ENCODE peak calls at places on chromosomes 11 and 22, in seven cellular contexts. Z is brain microvascular endothelial cell, X is prostate gland, K is fibroblast of lung, U is A549, O is HCT116, Y is aorta. D is an unnamed sample.

GRCh38 chr11:44171518-44171917 is 76.0 kb downstream of the EXT2 start:
- DNase-seq in Z (peak), X (no peak), K (peak), U (no peak), O (no peak), Y (no peak), D (no peak)

GRCh38 chr11:8202428-8203160 is 33.8 kb upstream of the RIC3 start:
- DNase-seq in Z (no peak), X (no peak), K (no peak), U (no peak), O (no peak), Y (no peak), D (no peak)

GRCh38 chr11:20088368-20089260 is 71.7 kb downstream of the DBX1 start:
- DNase-seq in Z (no peak), X (no peak), K (peak), U (no peak), O (no peak), Y (no peak), D (no peak)

GRCh38 chr22:33747576-33748180 is 172.6 kb downstream of the LARGE1 start:
- DNase-seq in Z (no peak), X (no peak), K (no peak), U (no peak), O (no peak), Y (no peak), D (no peak)

GRCh38 chr22:20080445-20080775 is 369 bp downstream of the DGCR8 start:
- DNase-seq in Z (peak), X (peak), K (peak), U (peak), O (no peak), Y (peak), D (no peak)

GRCh38 chr11:117479372-117479771 is 151.7 kb downstream of the CEP164 start:
- DNase-seq in Z (no peak), X (no peak), K (no peak), U (no peak), O (peak), Y (no peak), D (no peak)

GRCh38 chr11:32870676-32871075 is 21.9 kb upstream of the QSER1 start:
- DNase-seq in Z (no peak), X (no peak), K (no peak), U (no peak), O (no peak), Y (no peak), D (no peak)

GRCh38 chr11:15097411-15097810 is 17.3 kb upstream of the INSC start:
- DNase-seq in Z (no peak), X (no peak), K (no peak), U (no peak), O (no peak), Y (no peak), D (no peak)

GRCh38 chr22:41354979-41355378 is 26.8 kb upstream of the TEF start:
- DNase-seq in Z (no peak), X (no peak), K (no peak), U (no peak), O (no peak), Y (no peak), D (no peak)

GRCh38 chr22:25564979-25565677 is 653 bp downstream of the GRK3 start:
- DNase-seq in Z (no peak), X (peak), K (peak), U (peak), O (no peak), Y (peak), D (no peak)

GRCh38 chr11:74950374-74950969 is 1.4 kb downstream of the SPCS2 start:
- DNase-seq in Z (no peak), X (no peak), K (no peak), U (no peak), O (no peak), Y (no peak), D (no peak)

GRCh38 chr11:121964591-121964990 is 151.4 kb downstream of the BLID start:
- DNase-seq in Z (peak), X (no peak), K (peak), U (no peak), O (no peak), Y (no peak), D (peak)

GRCh38 chr11:57514538-57515331 is 767 bp downstream of the SLC43A1 start:
- DNase-seq in Z (peak), X (peak), K (peak), U (peak), O (no peak), Y (peak), D (no peak)

GRCh38 chr11:35144103-35144741 is 5.3 kb downstream of the CD44 start:
- DNase-seq in Z (peak), X (peak), K (peak), U (no peak), O (no peak), Y (peak), D (no peak)

GRCh38 chr11:68367252-68367651 is 54.9 kb downstream of the LRP5 start:
- DNase-seq in Z (no peak), X (no peak), K (no peak), U (no peak), O (no peak), Y (no peak), D (no peak)

GRCh38 chr11:102293873-102294601 is 23.2 kb upstream of the BIRC3 start:
- DNase-seq in Z (peak), X (peak), K (peak), U (no peak), O (peak), Y (no peak), D (no peak)

GRCh38 chr11:61293869-61294716 is 1.0 kb downstream of the VWCE start:
- DNase-seq in Z (peak), X (no peak), K (peak), U (peak), O (no peak), Y (peak), D (no peak)

GRCh38 chr11:47524200-47524874 is 28.6 kb downstream of the CELF1 start:
- DNase-seq in Z (no peak), X (peak), K (no peak), U (no peak), O (no peak), Y (peak), D (no peak)

GRCh38 chr22:37354271-37355069 is 72.2 kb downstream of the CYTH4 start:
- DNase-seq in Z (no peak), X (no peak), K (no peak), U (no peak), O (no peak), Y (no peak), D (no peak)

GRCh38 chr11:121557348-121557747 is 104.6 kb upstream of the SORL1-AS1 start:
- DNase-seq in Z (no peak), X (no peak), K (peak), U (no peak), O (no peak), Y (no peak), D (no peak)

GRCh38 chr11:44464741-44465140 is 100.7 kb upstream of the CD82 start:
- DNase-seq in Z (no peak), X (no peak), K (no peak), U (no peak), O (peak), Y (no peak), D (no peak)

GRCh38 chr11:11379661-11380060 is 26.6 kb upstream of the CSNK2A3 start:
- DNase-seq in Z (no peak), X (no peak), K (no peak), U (no peak), O (no peak), Y (no peak), D (no peak)

GRCh38 chr22:20065896-20066616 is 14.0 kb upstream of the DGCR8 start:
- DNase-seq in Z (no peak), X (no peak), K (no peak), U (no peak), O (no peak), Y (peak), D (no peak)

DNA sequence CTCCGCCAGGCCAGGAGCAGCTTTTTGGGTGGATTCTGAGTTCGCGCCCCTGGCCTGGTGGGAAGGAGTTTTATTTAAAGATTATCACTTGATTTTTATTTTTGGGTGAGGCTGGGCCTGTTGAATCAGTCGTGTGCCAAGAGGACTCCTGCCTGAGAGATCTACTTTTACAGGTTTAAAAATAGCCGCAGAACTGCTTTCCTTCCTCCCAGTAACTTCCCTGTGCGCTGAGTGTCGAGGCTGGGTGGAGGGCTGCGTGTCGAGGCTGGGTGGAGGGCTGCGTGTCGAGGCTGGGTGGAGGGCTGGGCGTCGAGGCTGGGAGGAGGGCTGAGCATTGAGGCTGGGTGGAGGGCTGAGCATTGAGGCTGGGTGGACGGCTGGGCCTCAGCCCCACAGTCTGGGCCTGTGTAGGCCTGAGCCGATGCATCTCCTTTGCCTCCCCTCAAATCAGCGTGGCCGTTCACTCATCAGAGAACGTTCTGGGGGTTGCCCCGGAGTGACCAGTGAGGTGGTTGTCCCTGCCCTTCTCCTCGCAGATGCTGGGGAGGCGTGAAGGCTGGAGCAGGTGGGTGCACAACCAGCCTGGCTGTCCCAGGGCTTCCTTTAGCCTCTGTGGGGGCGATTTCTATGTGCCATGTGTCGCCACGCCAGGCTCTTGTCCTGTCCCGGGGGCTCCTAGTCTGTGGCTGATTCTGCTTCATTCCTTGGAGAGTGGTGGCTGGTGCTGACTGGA is 30.1 kb downstream of the GRAMD4 start:
- DNase-seq in Z (no peak), X (no peak), K (no peak), U (no peak), O (no peak), Y (no peak), D (no peak)
- H3K27ac ChIP-seq in Z (no peak), X (peak), K (peak), U (peak), O (no peak), Y (no peak), D (no peak)

GRCh38 chr11:60193687-60194433 is 11.0 kb upstream of the MS4A6A start:
- DNase-seq in Z (peak), X (no peak), K (peak), U (peak), O (peak), Y (peak), D (peak)

GRCh38 chr11:60195923-60196368 is 13.1 kb upstream of the MS4A6A start:
- DNase-seq in Z (no peak), X (no peak), K (no peak), U (no peak), O (no peak), Y (no peak), D (no peak)

GRCh38 chr11:60197442-60197841 is 14.6 kb upstream of the MS4A6A start:
- DNase-seq in Z (no peak), X (no peak), K (no peak), U (no peak), O (no peak), Y (no peak), D (no peak)

DNA sequence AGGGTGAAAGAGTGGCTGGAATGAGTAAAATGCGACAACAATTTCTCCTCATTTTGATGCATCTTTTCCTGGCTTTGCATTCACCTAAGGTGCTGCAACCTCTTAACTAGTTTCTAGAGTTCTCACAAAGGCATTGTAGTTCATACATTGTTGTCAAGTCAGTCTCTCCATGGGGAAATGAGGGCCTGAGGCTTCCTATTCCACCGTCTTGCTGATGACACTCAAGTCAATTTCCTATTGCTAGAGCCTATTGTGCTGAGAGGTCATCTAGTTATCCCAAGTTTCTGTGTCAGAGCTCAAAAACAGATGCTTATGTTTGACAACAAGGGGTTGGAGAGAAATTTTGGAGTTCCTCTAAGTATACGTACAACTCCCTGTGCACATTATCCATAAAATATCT is 11.6 kb upstream of the MS4A6A start:
- DNase-seq in Z (no peak), X (no peak), K (no peak), U (no peak), O (no peak), Y (no peak), D (no peak)
- H3K27ac ChIP-seq in Z (no peak), X (no peak), K (no peak), U (no peak), O (no peak), Y (no peak), D (peak)

GRCh38 chr11:83192846-83193245 is 666 bp upstream of the ANKRD42 start:
- DNase-seq in Z (no peak), X (no peak), K (no peak), U (no peak), O (no peak), Y (no peak), D (no peak)
- H3K27ac ChIP-seq in Z (peak), X (peak), K (peak), U (peak), O (peak), Y (peak), D (peak)

DNA sequence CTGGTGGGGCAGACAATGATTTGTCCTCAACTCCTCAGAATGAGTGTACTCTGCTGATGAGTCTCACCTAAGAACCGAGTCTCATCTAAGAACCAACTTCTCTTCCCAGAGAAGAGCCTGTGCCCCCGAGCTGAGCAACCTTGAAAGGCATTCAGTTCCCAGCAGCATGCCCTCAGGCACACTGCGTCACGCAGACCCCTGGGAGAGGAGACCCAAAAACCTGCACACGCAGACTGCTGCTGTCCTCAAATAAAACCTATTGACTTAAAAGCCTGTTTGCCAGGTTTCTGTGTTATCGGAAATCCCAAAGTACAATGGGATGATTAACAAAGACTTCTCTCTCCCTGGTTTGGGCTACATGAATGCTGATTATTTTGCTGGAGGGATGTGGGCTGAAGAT is 121.2 kb downstream of the C11orf58 start:
- DNase-seq in Z (no peak), X (no peak), K (no peak), U (no peak), O (no peak), Y (no peak), D (no peak)
- H3K27ac ChIP-seq in Z (no peak), X (no peak), K (no peak), U (no peak), O (no peak), Y (no peak), D (no peak)

DNA sequence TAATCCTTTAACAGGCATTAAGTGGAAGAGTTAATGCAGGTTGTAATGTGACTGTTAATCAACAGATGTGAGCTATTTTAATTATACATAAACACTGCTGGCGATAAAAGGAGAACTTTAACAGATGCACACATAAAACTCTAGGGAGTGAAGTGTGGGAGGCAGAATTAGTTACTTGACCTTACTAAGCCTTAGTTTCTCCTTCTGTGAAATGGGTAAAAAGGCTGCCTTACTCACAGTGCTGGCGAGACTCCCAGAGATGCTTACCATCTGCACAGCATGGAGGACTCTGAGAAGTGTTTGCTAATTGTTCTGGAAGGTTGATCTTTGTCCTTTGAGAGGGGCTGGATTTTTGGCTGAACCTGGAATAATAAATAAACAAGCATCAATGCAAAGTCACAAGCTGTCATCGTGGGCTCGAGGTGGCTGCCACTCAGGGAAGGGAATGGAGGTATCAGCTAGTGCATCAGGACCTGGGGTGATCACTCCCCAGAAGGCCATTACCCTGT is 58.6 kb upstream of the MPEG1 start:
- DNase-seq in Z (no peak), X (no peak), K (no peak), U (no peak), O (no peak), Y (no peak), D (no peak)
- H3K27ac ChIP-seq in Z (no peak), X (no peak), K (no peak), U (no peak), O (no peak), Y (no peak), D (no peak)

GRCh38 chr22:40007826-40008710 is 13.3 kb downstream of the FAM83F start:
- DNase-seq in Z (no peak), X (no peak), K (no peak), U (no peak), O (no peak), Y (no peak), D (no peak)

GRCh38 chr22:40001800-40002577 is 7.2 kb downstream of the FAM83F start:
- DNase-seq in Z (no peak), X (no peak), K (no peak), U (no peak), O (no peak), Y (no peak), D (no peak)

GRCh38 chr22:40006641-40007040 is 11.9 kb downstream of the FAM83F start:
- DNase-seq in Z (no peak), X (no peak), K (no peak), U (no peak), O (no peak), Y (no peak), D (no peak)

GRCh38 chr22:40002935-40003715 is 8.4 kb downstream of the FAM83F start:
- DNase-seq in Z (no peak), X (no peak), K (no peak), U (no peak), O (no peak), Y (no peak), D (no peak)

DNA sequence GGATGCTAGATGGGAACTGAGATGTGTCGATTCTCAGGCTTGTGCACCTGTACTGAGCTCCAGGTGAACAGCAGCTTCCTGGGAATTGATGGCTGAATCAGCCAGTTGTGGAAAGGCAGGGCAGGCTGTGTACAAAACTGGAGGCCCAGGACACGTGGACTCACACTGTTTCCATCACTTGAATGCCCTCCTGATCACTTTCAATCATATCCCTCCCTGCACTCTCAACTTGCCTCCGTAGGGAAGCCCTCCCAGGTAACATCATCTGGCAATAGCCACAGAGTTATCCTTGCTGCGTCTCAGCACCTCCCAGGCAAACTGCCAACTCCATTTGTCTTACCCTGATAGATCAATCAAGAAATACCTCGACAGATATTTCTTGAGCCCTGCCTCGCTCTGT is 10.1 kb downstream of the FAM83F start:
- DNase-seq in Z (no peak), X (no peak), K (no peak), U (no peak), O (no peak), Y (no peak), D (no peak)
- H3K27ac ChIP-seq in Z (no peak), X (no peak), K (no peak), U (no peak), O (no peak), Y (no peak), D (peak)

GRCh38 chr11:94218372-94218771 is 86.0 kb upstream of the IZUMO1R start:
- DNase-seq in Z (no peak), X (no peak), K (no peak), U (no peak), O (no peak), Y (no peak), D (no peak)

GRCh38 chr11:94219771-94220170 is 84.6 kb upstream of the IZUMO1R start:
- DNase-seq in Z (no peak), X (no peak), K (no peak), U (no peak), O (no peak), Y (no peak), D (no peak)

GRCh38 chr11:94212898-94213297 is 84.3 kb downstream of the PANX1 start:
- DNase-seq in Z (no peak), X (no peak), K (no peak), U (no peak), O (no peak), Y (no peak), D (no peak)

DNA sequence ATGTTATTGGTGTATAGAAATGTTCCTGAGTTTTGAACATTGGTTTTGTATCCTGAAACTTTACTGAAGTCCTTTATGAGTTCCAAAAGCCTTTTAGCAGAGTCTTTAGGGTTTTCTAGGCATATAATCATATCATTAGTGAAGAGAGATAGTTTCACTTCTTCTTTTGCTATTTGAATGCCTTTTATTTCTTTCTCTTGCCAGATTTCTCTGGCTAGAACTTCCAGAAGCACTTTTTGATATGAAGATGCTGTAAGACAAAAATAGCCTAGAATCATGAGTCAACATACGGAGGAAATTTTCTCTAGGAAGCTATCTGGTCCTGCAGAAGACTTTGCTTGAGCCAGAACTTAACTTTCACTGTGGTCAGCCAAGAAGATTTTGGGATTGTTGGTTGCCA is 86.7 kb upstream of the IZUMO1R start:
- DNase-seq in Z (no peak), X (no peak), K (no peak), U (no peak), O (no peak), Y (no peak), D (no peak)
- H3K27ac ChIP-seq in Z (no peak), X (no peak), K (no peak), U (no peak), O (no peak), Y (no peak), D (no peak)